ENCODE peak calls at places on chromosomes 16 and 17, in four cellular contexts. T is HEK293T; J is activated effector memory CD4-positive, alpha-beta T cell treated with Interleukin-2 at 50 U/mL for 16 hours; Q is SK-N-DZ. A is an unnamed sample.

GRCh38 chr17:67546578-67547527 is 169.8 kb downstream of the PITPNC1 start:
- DNase-seq in T (no peak), J (no peak), Q (no peak), A (no peak)

GRCh38 chr17:3015890-3016289 is 47.5 kb downstream of the OR1D5 start:
- DNase-seq in T (no peak), J (no peak), Q (no peak), A (no peak)

GRCh38 chr17:70298929-70299529 is 129.7 kb downstream of the KCNJ2 start:
- DNase-seq in T (no peak), J (no peak), Q (no peak), A (no peak)

GRCh38 chr17:58606934-58607333 is 84.9 kb downstream of the TEX14 start:
- DNase-seq in T (no peak), J (no peak), Q (no peak), A (no peak)

GRCh38 chr16:75471723-75472634 is 7.5 kb upstream of the TMEM170A start:
- DNase-seq in T (peak; percentile 79), J (peak; percentile 8), Q (peak; percentile 70), A (peak; percentile 75)

GRCh38 chr17:64694207-64694606 is 32.1 kb upstream of the SMURF2 start:
- DNase-seq in T (no peak), J (no peak), Q (no peak), A (peak; percentile 7)

GRCh38 chr17:28946239-28946638 is 5.1 kb downstream of the PHF12 start:
- DNase-seq in T (no peak), J (no peak), Q (no peak), A (no peak)

GRCh38 chr16:88815227-88815626 is 3.5 kb upstream of the APRT start:
- DNase-seq in T (no peak), J (no peak), Q (no peak), A (no peak)

GRCh38 chr17:72426321-72426720 is 305.5 kb downstream of the SOX9 start:
- DNase-seq in T (no peak), J (no peak), Q (no peak), A (no peak)

GRCh38 chr17:74637265-74637664 is 13.7 kb upstream of the CD300E start:
- DNase-seq in T (no peak), J (no peak), Q (no peak), A (no peak)

GRCh38 chr17:31497431-31497830 is 106.0 kb downstream of the RAB11FIP4 start:
- DNase-seq in T (no peak), J (no peak), Q (no peak), A (no peak)

GRCh38 chr16:57576429-57576870 is 34.0 kb downstream of the ADGRG5 start:
- DNase-seq in T (peak; percentile 76), J (peak; percentile 68), Q (peak; percentile 79), A (peak; percentile 83)